ENCODE peak calls at places on chromosomes 2 and 18, in six cellular contexts. H, I, U, D, W and O are unnamed samples.

GRCh38 chr2:227774011-227774624 is 28.4 kb downstream of the SCYGR8 start:
- DNase-seq in U (no peak), I (no peak), W (peak; percentile 12), D (peak; percentile 37), H (no peak), O (peak; percentile 76)

GRCh38 chr2:177572236-177572671 is 179.7 kb downstream of the AGPS start:
- DNase-seq in D (no peak), I (peak; percentile 68), U (no peak), W (no peak), H (no peak), O (no peak)

GRCh38 chr2:241354668-241355658 is 1.1 kb upstream of the FARP2 start:
- DNase-seq in I (peak; percentile 70), U (peak; percentile 92), H (peak; percentile 70), W (peak; percentile 36), D (peak; percentile 87), O (peak; percentile 92)

GRCh38 chr2:17851731-17852585 is 26.5 kb upstream of the KCNS3 start:
- DNase-seq in I (peak; percentile 59), U (peak; percentile 49), H (peak; percentile 46), D (peak; percentile 85), W (peak; percentile 87), O (peak; percentile 82)

GRCh38 chr2:217610411-217610814 is 392.4 kb downstream of the TNS1 start:
- DNase-seq in U (no peak), H (no peak), D (no peak), I (no peak), W (no peak), O (no peak)

GRCh38 chr2:215900865-215901264 is 112.5 kb downstream of the MREG start:
- DNase-seq in W (no peak), I (no peak), H (no peak), D (no peak), U (no peak), O (no peak)

GRCh38 chr2:53715568-53715967 is 52.0 kb upstream of the CHAC2 start:
- DNase-seq in W (peak; percentile 32), I (peak; percentile 6), U (no peak), D (no peak), H (no peak), O (no peak)

GRCh38 chr2:71226391-71226964 is 425 bp downstream of the PAIP2B start:
- DNase-seq in W (peak; percentile 18), H (peak; percentile 48), I (no peak), D (peak; percentile 80), U (peak; percentile 60), O (peak; percentile 74)

GRCh38 chr2:105102963-105103421 is 65.1 kb downstream of the MRPS9 start:
- DNase-seq in D (peak; percentile 57), W (peak; percentile 55), H (peak; percentile 18), I (peak; percentile 94), U (no peak), O (peak; percentile 97)

GRCh38 chr2:207750315-207750714 is 19.4 kb downstream of the FZD5 start:
- DNase-seq in D (no peak), I (no peak), U (no peak), W (no peak), H (no peak), O (no peak)

DNA sequence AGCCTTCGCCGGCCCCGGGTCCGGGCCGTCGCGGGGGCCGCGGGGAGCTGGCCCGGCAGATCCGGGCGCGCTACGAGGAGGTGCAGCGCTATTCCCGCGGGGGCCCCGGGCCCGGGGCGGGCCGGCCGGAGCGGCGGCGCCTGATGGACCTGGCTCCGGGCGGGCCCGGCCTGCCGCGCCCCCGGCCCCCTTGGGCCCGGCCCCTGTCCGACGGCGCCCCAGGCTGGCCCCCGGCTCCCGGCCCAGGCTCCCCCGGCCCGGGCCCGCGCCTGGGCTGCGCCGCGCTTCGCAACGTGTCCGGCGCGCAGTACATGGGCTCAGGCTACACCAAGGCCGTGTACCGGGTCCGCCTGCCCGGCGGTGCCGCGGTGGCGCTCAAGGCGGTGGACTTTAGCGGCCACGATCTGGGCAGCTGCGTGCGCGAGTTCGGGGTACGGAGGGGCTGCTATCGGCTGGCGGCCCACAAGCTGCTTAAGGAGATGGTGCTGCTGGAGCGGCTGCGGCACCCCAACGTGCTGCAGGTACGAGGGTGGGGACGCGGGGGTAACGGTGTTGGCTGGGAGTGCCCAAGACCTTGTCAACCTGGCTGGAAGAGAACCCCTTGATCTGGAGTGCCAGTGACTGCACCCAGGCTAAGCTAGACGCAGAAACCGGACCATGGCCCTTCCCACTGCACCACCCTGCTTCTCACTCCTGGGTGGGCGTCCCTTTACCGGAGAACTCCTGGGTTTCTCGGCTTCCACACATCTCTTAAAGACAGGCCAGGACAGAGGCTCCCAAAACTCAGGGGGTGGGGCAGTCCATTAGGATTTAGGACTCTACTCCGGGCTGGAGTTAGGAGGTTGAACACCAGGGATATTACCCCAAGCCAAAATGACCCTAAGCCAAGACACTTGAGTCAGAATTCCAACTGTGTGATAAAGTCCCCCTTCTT is 764 bp downstream of the PKDCC start:
- DNase-seq in W (peak; percentile 70), H (no peak), D (peak; percentile 64), U (peak; percentile 52), I (peak; percentile 29), O (peak; percentile 76)
- H3K9ac ChIP-seq in W (peak overlapping the region; percentile 76), H (peak overlapping the region; percentile 100), D (peak overlapping the region; percentile 60), U (peak overlapping the region; percentile 94), I (peak overlapping the region; percentile 81), O (peak overlapping the region; percentile 69)

GRCh38 chr2:60551241-60552095 is 2.0 kb downstream of the BCL11A start:
- DNase-seq in W (peak; percentile 79), D (peak; percentile 57), I (peak; percentile 52), H (no peak), U (peak; percentile 64), O (peak; percentile 85)
- H3K9ac ChIP-seq in W (peak overlapping the region; percentile 79), D (no peak overlapping the region), I (no peak overlapping the region), H (peak overlapping the region; percentile 53), U (peak overlapping the region; percentile 88), O (peak overlapping the region; percentile 25)

DNA sequence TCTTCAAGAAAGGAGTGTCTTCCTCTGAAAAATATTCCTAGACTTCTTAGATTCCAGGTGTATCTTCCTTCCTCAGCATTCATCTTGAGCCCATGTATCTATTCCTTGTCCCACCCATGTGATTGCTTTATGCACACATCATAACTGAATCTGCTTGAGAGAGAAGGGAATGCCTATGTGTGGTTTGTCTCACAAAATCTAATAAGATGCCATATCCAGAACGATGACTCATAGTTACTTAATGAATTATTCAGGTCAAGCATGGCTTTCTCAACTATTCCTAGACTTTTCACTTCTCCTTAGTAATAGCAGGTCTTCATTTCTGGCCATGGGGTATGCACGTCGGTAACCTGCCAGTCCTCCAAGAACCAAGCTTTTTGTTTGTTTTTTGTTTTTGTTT is 121.8 kb downstream of the SETBP1 start:
- DNase-seq in H (no peak), U (no peak), W (peak; percentile 73), I (peak; percentile 82), D (no peak), O (no peak)
- H3K9ac ChIP-seq in H (no peak overlapping the region), U (peak overlapping the region; percentile 13), W (no peak overlapping the region), I (no peak overlapping the region), D (no peak overlapping the region), O (no peak overlapping the region)

DNA sequence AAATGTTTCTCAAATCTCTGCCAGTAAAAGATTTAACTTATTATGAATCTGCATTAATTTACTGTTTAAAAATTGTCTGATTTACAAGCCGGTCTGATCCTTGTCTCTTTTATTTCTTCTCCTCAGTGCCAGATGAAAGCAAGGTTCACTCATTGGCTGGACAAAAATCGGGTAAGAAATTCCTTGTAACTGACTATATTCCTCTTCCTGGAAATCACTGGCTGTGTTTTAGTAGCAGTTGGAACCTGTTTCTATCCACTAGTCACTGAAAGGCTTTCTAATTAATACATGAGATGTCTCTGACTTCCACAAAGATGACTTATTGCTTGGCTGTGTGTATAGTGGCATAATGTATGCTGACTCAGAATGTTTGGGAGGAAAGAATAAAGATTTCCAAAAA is 436.6 kb upstream of the NRP2 start:
- DNase-seq in U (no peak), W (peak; percentile 81), D (no peak), I (peak; percentile 86), H (no peak), O (no peak)
- H3K9ac ChIP-seq in U (no peak overlapping the region), W (peak overlapping the region; percentile 1), D (no peak overlapping the region), I (no peak overlapping the region), H (no peak overlapping the region), O (no peak overlapping the region)

GRCh38 chr2:41863062-41863461 is 184.8 kb upstream of the PKDCC start:
- DNase-seq in W (no peak), H (no peak), I (no peak), D (no peak), U (no peak), O (no peak)

GRCh38 chr2:41856946-41857345 is 190.9 kb upstream of the PKDCC start:
- DNase-seq in I (no peak), W (no peak), U (no peak), D (no peak), H (no peak), O (no peak)

GRCh38 chr2:41854227-41854626 is 193.6 kb upstream of the PKDCC start:
- DNase-seq in W (peak; percentile 57), I (peak; percentile 41), H (no peak), D (no peak), U (no peak), O (no peak)

GRCh38 chr2:41865263-41865662 is 182.6 kb upstream of the PKDCC start:
- DNase-seq in U (no peak), H (no peak), D (no peak), I (no peak), W (no peak), O (no peak)

GRCh38 chr2:41859615-41860014 is 188.2 kb upstream of the PKDCC start:
- DNase-seq in I (no peak), U (no peak), H (no peak), D (no peak), W (no peak), O (no peak)
- H3K9ac ChIP-seq in I (no peak overlapping the region), U (no peak overlapping the region), H (no peak overlapping the region), D (no peak overlapping the region), W (peak overlapping the region; percentile 69), O (no peak overlapping the region)

GRCh38 chr18:53644799-53645471 is 579.5 kb downstream of the MBD2 start:
- DNase-seq in H (no peak), I (no peak), U (no peak), W (no peak), D (no peak), O (no peak)

DNA sequence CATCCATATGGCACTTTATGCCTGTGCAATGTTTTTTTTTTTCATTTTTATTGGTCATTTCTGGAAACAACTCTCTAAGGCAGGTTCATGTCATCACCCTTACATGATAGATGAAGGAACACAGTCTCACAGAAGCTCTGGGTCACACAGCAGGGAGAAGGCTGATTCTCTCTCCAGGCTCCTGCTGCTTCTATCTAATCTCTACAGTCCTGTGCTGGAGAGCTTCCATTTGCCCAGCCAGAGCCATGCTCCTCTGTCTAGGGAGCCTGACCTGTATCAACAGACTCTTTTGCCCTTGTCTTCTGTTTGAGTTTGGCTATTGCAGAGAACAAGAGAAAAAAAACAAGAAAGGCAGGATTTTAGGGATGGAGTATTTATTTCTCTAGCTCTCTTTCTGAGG is 584.8 kb downstream of the MBD2 start:
- DNase-seq in H (no peak), D (no peak), U (no peak), I (no peak), W (no peak), O (no peak)
- H3K9ac ChIP-seq in H (no peak overlapping the region), D (no peak overlapping the region), U (no peak overlapping the region), I (no peak overlapping the region), W (no peak overlapping the region), O (no peak overlapping the region)

GRCh38 chr2:45010706-45011036 is 1.4 kb upstream of the SIX2 start:
- DNase-seq in H (no peak), D (peak; percentile 31), W (peak; percentile 23), U (no peak), I (no peak), O (no peak)
- H3K9ac ChIP-seq in H (no peak overlapping the region), D (no peak overlapping the region), W (peak overlapping the region; percentile 66), U (no peak overlapping the region), I (no peak overlapping the region), O (no peak overlapping the region)